ENCODE peak calls at places on chromosomes 3 and 15, in six cellular contexts. L is esophagus muscularis mucosa, Q is tibial nerve, N is spleen, X is IMR-90, F is transverse colon. U is an unnamed sample.

GRCh38 chr15:91956026-91956723 is 102.7 kb downstream of the SLCO3A1 start:
- DNase-seq in L (no peak), Q (no peak), N (no peak), X (peak; percentile 35), F (no peak), U (no peak)

GRCh38 chr3:168029705-168030104 is 66.0 kb downstream of the GOLIM4 start:
- DNase-seq in L (no peak), Q (no peak), N (no peak), X (no peak), F (no peak), U (no peak)

GRCh38 chr15:34810455-34811146 is 15.3 kb upstream of the ACTC1 start:
- DNase-seq in L (no peak), Q (no peak), N (no peak), X (peak; percentile 100), F (no peak), U (no peak)

GRCh38 chr15:89367485-89368451 is 33.1 kb upstream of the POLG start:
- DNase-seq in L (no peak), Q (no peak), N (no peak), X (no peak), F (no peak), U (no peak)

GRCh38 chr15:62171882-62172281 is 6.8 kb upstream of the C2CD4B start:
- DNase-seq in L (no peak), Q (no peak), N (no peak), X (no peak), F (no peak), U (no peak)

GRCh38 chr3:2950159-2950558 is 160.0 kb downstream of the IL5RA start:
- DNase-seq in L (peak; percentile 89), Q (no peak), N (no peak), X (no peak), F (no peak), U (no peak)

GRCh38 chr15:100959066-100960050 is 40.2 kb downstream of the LRRK1 start:
- DNase-seq in L (no peak), Q (no peak), N (peak; percentile 78), X (no peak), F (no peak), U (no peak)

GRCh38 chr3:164903820-164904451 is 174.4 kb downstream of the SI start:
- DNase-seq in L (no peak), Q (no peak), N (no peak), X (no peak), F (no peak), U (no peak)

GRCh38 chr3:193798097-193798496 is 205.1 kb downstream of the OPA1 start:
- DNase-seq in L (no peak), Q (no peak), N (no peak), X (no peak), F (no peak), U (no peak)

GRCh38 chr3:63954182-63954581 is 42.0 kb upstream of the SCAANT1 start:
- DNase-seq in L (no peak), Q (no peak), N (no peak), X (peak; percentile 48), F (no peak), U (no peak)

GRCh38 chr15:26126819-26127387 is 263.8 kb upstream of the ATP10A start:
- DNase-seq in L (peak; percentile 62), Q (no peak), N (no peak), X (no peak), F (no peak), U (no peak)

GRCh38 chr15:77819271-77819806 is 186.6 kb upstream of the LINGO1 start:
- DNase-seq in L (no peak), Q (no peak), N (no peak), X (no peak), F (no peak), U (no peak)

GRCh38 chr15:36798366-36798765 is 218.9 kb downstream of the CDIN1 start:
- DNase-seq in L (no peak), Q (no peak), N (no peak), X (peak; percentile 63), F (no peak), U (no peak)

GRCh38 chr15:63969652-63970421 is 76.4 kb downstream of the DAPK2 start:
- DNase-seq in L (no peak), Q (no peak), N (peak; percentile 21), X (no peak), F (peak; percentile 84), U (no peak)

GRCh38 chr3:59726279-59726678 is 676.5 kb upstream of the CFAP20DC start:
- DNase-seq in L (no peak), Q (no peak), N (no peak), X (no peak), F (no peak), U (no peak)

GRCh38 chr3:101252897-101253296 is 67.5 kb downstream of the IMPG2 start:
- DNase-seq in L (no peak), Q (no peak), N (no peak), X (no peak), F (no peak), U (no peak)

GRCh38 chr15:39748276-39748675 is 34.4 kb downstream of the FSIP1 start:
- DNase-seq in L (no peak), Q (no peak), N (no peak), X (no peak), F (no peak), U (no peak)

GRCh38 chr3:183306798-183307671 is 54.0 kb downstream of the B3GNT5 start:
- DNase-seq in L (no peak), Q (peak; percentile 66), N (peak; percentile 89), X (peak; percentile 62), F (peak; percentile 91), U (peak; percentile 83)

GRCh38 chr3:60742606-60743145 is 508.6 kb downstream of the FHIT start:
- DNase-seq in L (no peak), Q (no peak), N (no peak), X (peak; percentile 47), F (no peak), U (no peak)

GRCh38 chr15:46411900-46412299 is 777.1 kb downstream of the SQOR start:
- DNase-seq in L (no peak), Q (no peak), N (no peak), X (no peak), F (no peak), U (no peak)

GRCh38 chr3:29693863-29694262 is 413.0 kb downstream of the RBMS3 start:
- DNase-seq in L (no peak), Q (no peak), N (no peak), X (peak; percentile 87), F (no peak), U (no peak)

GRCh38 chr15:94199725-94200124 is 31.6 kb upstream of the MCTP2 start:
- DNase-seq in L (no peak), Q (no peak), N (no peak), X (no peak), F (no peak), U (no peak)

GRCh38 chr15:31312220-31312619 is 14.4 kb upstream of the KLF13 start:
- DNase-seq in L (no peak), Q (no peak), N (no peak), X (no peak), F (no peak), U (peak; percentile 66)

GRCh38 chr3:80496452-80496851 is 728.7 kb upstream of the ROBO1 start:
- DNase-seq in L (no peak), Q (no peak), N (no peak), X (no peak), F (no peak), U (no peak)
- TF ChIP-seq POLR2A in L (no peak), Q (no peak), N (no peak), X (no peak), F (no peak), U (no peak)

GRCh38 chr3:52524752-52525661 is 8.7 kb downstream of the NT5DC2 start:
- DNase-seq in L (no peak), Q (no peak), N (peak; percentile 74), X (no peak), F (no peak), U (no peak)

GRCh38 chr3:52524258-52524751 is 9.4 kb downstream of the NT5DC2 start:
- DNase-seq in L (no peak), Q (no peak), N (peak; percentile 55), X (no peak), F (no peak), U (no peak)

GRCh38 chr3:52526151-52526561 is 7.5 kb downstream of the NT5DC2 start:
- DNase-seq in L (no peak), Q (no peak), N (peak; percentile 54), X (no peak), F (no peak), U (peak; percentile 76)

GRCh38 chr3:52527039-52527731 is 6.5 kb downstream of the NT5DC2 start:
- DNase-seq in L (no peak), Q (no peak), N (peak; percentile 66), X (no peak), F (peak; percentile 7), U (peak; percentile 61)

GRCh38 chr3:52525666-52526065 is 8.0 kb downstream of the NT5DC2 start:
- DNase-seq in L (no peak), Q (no peak), N (peak; percentile 57), X (no peak), F (no peak), U (no peak)
- H3K27ac ChIP-seq in L (peak overlapping the region; percentile 24), Q (peak overlapping the region; percentile 45), N (peak overlapping the region; percentile 34), X (no peak overlapping the region), F (peak overlapping the region; percentile 41), U (peak overlapping the region; percentile 74)

GRCh38 chr3:139199421-139200010 is 144.3 kb upstream of the MRPS22 start:
- DNase-seq in L (no peak), Q (no peak), N (no peak), X (no peak), F (no peak), U (no peak)

GRCh38 chr3:139198929-139199328 is 144.9 kb upstream of the MRPS22 start:
- DNase-seq in L (peak; percentile 74), Q (no peak), N (no peak), X (peak; percentile 8), F (no peak), U (no peak)

GRCh38 chr3:139198186-139198585 is 145.6 kb upstream of the MRPS22 start:
- DNase-seq in L (no peak), Q (no peak), N (no peak), X (no peak), F (no peak), U (no peak)

GRCh38 chr3:139201446-139202225 is 142.2 kb upstream of the MRPS22 start:
- DNase-seq in L (no peak), Q (no peak), N (no peak), X (no peak), F (no peak), U (no peak)

DNA sequence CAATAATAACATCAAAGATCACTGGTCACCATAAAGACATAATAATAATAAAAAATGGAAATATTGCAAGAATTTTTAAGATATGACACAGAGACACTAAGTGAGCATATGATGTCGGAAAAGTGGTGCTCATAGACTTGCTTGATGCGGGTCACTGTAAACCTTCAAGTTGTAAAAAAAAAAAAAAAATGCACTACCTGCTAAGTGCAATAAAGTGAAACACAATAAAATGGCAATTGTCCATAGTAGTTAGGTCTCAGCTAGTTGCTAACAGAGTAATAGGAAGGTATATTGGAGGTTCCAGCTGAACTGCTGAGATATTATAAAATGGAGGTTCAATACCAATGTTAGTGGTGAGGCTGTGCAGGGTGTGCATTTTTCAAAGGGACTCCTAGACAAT is 146.6 kb upstream of the MRPS22 start:
- DNase-seq in L (no peak), Q (no peak), N (no peak), X (no peak), F (no peak), U (no peak)
- TF ChIP-seq POLR2A in L (no peak), Q (no peak), N (no peak), X (no peak), F (no peak), U (no peak)

DNA sequence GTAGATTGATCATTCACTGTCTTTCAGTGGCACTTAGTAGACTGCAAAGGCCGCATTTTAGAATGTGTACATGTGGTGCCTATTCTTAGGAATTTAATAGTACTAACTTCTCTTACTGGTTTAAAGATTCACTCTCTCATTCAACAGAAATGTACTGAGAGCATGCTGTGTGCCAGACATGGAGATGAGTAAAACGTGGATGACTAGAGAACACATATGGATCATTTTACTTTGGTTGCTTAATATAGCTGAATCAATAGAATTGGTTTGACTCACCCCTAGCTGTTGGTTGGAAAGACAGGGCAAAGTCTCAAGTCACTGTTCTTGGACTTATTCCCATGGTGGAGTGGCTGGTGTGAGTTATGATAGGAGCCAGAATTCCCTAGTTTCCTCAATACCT is 109.1 kb upstream of the TNFAIP8L3 start:
- DNase-seq in L (no peak), Q (no peak), N (no peak), X (peak; percentile 74), F (no peak), U (no peak)
- H3K27ac ChIP-seq in L (no peak overlapping the region), Q (no peak overlapping the region), N (no peak overlapping the region), X (no peak overlapping the region), F (no peak overlapping the region), U (no peak overlapping the region)

U was measured in suprapubic skin.